ENCODE peak calls at places on chromosomes 12 and 14, in four cellular contexts. D is choroid plexus epithelial cell, T is right lobe of liver, K is A549. U is an unnamed sample.

GRCh38 chr12:45989857-45990467 is 412 bp downstream of the SCAF11 start:
- DNase-seq in D (peak; percentile 59), T (peak; percentile 78), K (no peak), U (peak; percentile 47)

GRCh38 chr12:89134213-89134770 is 218.0 kb downstream of the DUSP6 start:
- DNase-seq in D (no peak), T (no peak), K (no peak), U (no peak)

GRCh38 chr14:30525833-30526232 is 33.1 kb upstream of the G2E3 start:
- DNase-seq in D (peak; percentile 23), T (no peak), K (no peak), U (no peak)

GRCh38 chr14:40122978-40123648 is 690.9 kb upstream of the FBXO33 start:
- DNase-seq in D (peak; percentile 11), T (no peak), K (no peak), U (no peak)

GRCh38 chr14:69873877-69874780 is 5.1 kb upstream of the SMOC1 start:
- DNase-seq in D (peak; percentile 82), T (no peak), K (no peak), U (no peak)

GRCh38 chr14:95326987-95327386 is 7.3 kb upstream of the CLMN start:
- DNase-seq in D (no peak), T (no peak), K (no peak), U (no peak)

GRCh38 chr14:104206281-104206904 is 68.0 kb downstream of the KIF26A start:
- DNase-seq in D (peak; percentile 35), T (no peak), K (no peak), U (no peak)

GRCh38 chr12:99250091-99250490 is 397.5 kb upstream of the GARIN6 start:
- DNase-seq in D (no peak), T (no peak), K (no peak), U (no peak)

GRCh38 chr14:57390806-57391562 is 598 bp downstream of the NAA30 start:
- DNase-seq in D (peak; percentile 31), T (peak; percentile 59), K (peak; percentile 14), U (peak; percentile 68)

GRCh38 chr12:16224196-16224595 is 53.3 kb downstream of the SLC15A5 start:
- DNase-seq in D (no peak), T (no peak), K (no peak), U (no peak)

GRCh38 chr12:131826064-131826928 is 1.9 kb upstream of the MMP17 start:
- DNase-seq in D (no peak), T (no peak), K (no peak), U (no peak)

GRCh38 chr14:70721542-70721941 is 79.8 kb downstream of the TTC9 start:
- DNase-seq in D (peak; percentile 28), T (no peak), K (no peak), U (no peak)

GRCh38 chr12:27521066-27521465 is 2.9 kb upstream of the PPFIBP1 start:
- DNase-seq in D (no peak), T (no peak), K (no peak), U (no peak)

GRCh38 chr12:114975974-114976310 is 292.0 kb upstream of the TBX3 start:
- DNase-seq in D (no peak), T (no peak), K (no peak), U (no peak)

GRCh38 chr12:96471368-96472040 is 17.9 kb upstream of the CFAP54 start:
- DNase-seq in D (peak; percentile 59), T (no peak), K (no peak), U (no peak)

GRCh38 chr12:56118688-56119045 is 601 bp downstream of the ZC3H10 start:
- DNase-seq in D (no peak), T (no peak), K (no peak), U (no peak)

GRCh38 chr12:53211476-53212381 is 4.7 kb upstream of the ITGB7 start:
- DNase-seq in D (no peak), T (no peak), K (no peak), U (no peak)

GRCh38 chr12:58086930-58087329 is 145.6 kb downstream of the ATP23 start:
- DNase-seq in D (no peak), T (no peak), K (no peak), U (no peak)

GRCh38 chr12:128911861-128912260 is 58.6 kb downstream of the GLT1D1 start:
- DNase-seq in D (no peak), T (no peak), K (no peak), U (no peak)

GRCh38 chr14:75011356-75012097 is 8.8 kb downstream of the EIF2B2 start:
- DNase-seq in D (peak; percentile 79), T (no peak), K (no peak), U (no peak)

GRCh38 chr12:118747771-118748170 is 233.6 kb upstream of the SRRM4 start:
- DNase-seq in D (no peak), T (no peak), K (no peak), U (no peak)

GRCh38 chr12:6434205-6435180 is 10.3 kb upstream of the CD27 start:
- DNase-seq in D (no peak), T (no peak), K (no peak), U (no peak)

GRCh38 chr14:103611215-103611614 is 17.8 kb upstream of the KLC1 start:
- DNase-seq in D (no peak), T (no peak), K (no peak), U (no peak)

GRCh38 chr12:43653289-43653915 is 101.4 kb upstream of the ADAMTS20 start:
- DNase-seq in D (no peak), T (no peak), K (no peak), U (no peak)

GRCh38 chr12:66409195-66409871 is 107.0 kb downstream of the HELB start:
- DNase-seq in D (peak; percentile 87), T (no peak), K (no peak), U (no peak)
- TF ChIP-seq CTCF in D (peak; percentile 82), T (peak; percentile 65), K (peak; percentile 64), U (peak; percentile 17)

DNA sequence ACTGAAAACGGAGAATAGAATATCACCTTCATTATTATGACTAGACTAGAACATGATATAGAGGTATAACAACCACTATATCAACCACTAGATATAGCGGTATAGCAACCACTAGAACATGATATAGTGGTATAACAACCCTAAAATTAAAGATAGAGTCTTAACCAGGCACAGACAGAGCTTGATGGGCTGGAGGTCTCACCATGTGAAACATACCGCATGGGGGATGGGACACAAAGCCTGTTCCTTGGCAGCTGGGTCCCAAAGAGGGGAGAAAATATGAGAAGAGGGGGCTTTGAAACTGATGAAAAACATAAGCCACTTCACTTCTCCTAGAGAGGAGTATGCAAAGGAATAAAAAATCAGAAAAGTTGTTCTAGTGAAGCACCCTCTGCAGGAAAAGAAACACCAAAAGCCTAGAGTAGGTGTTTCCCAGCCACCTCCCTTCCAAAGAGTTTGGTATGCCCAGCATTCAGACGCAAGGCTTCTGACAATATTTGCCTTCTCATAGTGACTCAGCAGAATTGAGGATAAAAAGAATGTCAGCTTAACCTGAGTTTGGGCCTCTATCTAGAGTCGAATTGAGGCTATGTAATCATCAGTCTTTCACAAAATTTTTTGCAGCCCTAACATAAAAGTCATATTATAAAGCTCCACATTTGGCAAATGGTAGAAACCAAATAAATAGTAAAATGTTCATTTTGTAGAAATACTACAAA is 316.4 kb downstream of the NOVA1 start:
- DNase-seq in D (peak; percentile 79), T (no peak), K (peak; percentile 5), U (no peak)
- TF ChIP-seq CTCF in D (no peak), T (no peak), K (no peak), U (no peak)

DNA sequence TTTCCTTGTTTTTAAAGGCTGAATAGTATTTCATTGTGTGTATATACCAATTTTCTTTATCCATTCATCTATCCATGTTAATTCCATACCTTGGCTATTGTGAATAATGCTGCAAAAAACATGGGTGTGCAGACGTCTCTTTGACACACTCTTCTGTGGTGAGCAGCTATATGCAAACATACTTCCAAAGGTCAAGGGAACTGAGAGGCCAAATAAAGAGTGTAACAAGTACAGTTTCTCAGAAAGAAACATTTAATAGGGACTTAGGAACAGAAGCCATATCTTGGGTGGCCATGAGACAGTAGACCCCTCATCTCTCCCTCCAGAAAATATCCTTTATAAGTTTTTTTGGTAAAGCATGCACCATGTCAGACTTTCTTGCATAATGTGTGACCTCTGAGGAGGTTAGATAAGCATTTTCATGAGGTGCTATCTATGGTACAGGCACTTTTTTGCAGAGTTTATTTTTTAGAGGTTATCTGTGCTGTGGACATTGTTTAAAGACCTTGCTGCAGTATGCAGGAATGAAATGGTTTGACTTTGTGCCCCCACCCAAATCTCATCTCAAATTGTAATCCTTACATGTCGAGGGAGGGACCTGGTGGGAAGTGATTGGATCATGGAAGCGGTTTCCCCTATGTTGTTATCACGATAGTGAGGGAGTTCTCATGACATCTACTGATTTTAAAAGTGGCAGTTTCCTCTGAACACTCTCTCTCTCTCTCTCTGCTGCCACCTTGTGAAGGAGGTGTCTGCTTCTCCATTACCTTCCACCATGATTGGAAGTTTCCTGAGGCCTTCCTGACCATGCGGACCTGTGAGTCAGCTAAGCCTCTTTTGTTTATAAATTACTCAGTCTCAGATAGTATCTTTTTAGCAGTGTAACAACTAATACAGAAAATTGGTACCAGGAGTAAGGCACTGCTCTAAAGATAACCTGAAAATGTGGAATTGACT is 1202.3 kb downstream of the GALC start:
- DNase-seq in D (no peak), T (no peak), K (no peak), U (no peak)
- TF ChIP-seq CTCF in D (no peak), T (peak; percentile 7), K (no peak), U (no peak)

DNA sequence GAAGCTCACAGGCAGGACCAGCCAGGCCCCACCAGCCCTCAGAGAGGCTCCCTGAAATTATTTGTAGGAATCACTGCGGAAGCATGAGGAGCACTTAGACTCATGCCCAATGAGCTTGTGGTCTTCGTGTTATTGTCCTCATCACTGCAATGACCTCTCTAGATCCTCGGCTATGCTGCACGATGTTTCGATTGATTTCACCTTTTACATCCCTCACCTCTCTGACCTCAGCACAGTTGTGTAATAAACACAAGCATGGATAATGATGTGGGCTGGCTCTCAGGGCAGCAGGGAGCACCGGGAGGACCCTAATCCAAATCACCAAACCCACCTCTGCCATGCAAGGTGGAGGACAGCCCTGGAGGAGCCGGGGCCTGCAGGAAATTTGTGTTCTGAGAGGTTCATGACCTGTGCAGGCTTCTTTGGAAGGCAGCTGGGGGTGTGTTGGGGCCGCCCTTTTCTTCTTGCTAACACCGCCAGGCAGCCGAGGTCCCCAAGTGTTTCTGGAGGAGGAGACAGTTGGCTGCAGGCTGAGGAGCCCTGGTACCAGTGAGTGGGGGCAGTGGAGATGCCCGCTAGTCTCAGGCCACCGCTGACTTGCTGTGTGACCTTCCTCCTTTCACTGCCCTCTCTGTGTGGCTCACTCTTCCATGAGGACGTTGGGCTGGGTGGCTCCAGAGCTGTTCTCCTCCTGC is 29.5 kb upstream of the EML1 start:
- DNase-seq in D (no peak), T (peak; percentile 3), K (no peak), U (no peak)
- TF ChIP-seq CTCF in D (no peak), T (no peak), K (no peak), U (no peak)

U was measured in GM13976.